ENCODE peak calls at places on chromosome 20, in six cellular contexts. One of them, this sample, is unnamed.

GRCh38 chr20:41443667-41444066 is 77.0 kb upstream of the EMILIN3 start:
- DNase-seq in omental fat pad: no peak
- DNase-seq in GM19239: no peak
- DNase-seq in RPMI7951: no peak
- DNase-seq in anterior cingulate cortex: no peak
- DNase-seq in stimulated activated CD4-positive, alpha-beta T cell treated with anti-CD3 and anti-CD28 coated beads, TNF-alpha, amount 100 ng/mL, for 48 hours: no peak
- DNase-seq in this sample: no peak

GRCh38 chr20:56322661-56323060 is 36.1 kb upstream of the FAM210B start:
- DNase-seq in omental fat pad: no peak
- DNase-seq in RPMI7951: peak
- DNase-seq in GM19239: no peak
- DNase-seq in anterior cingulate cortex: no peak
- DNase-seq in stimulated activated CD4-positive, alpha-beta T cell treated with anti-CD3 and anti-CD28 coated beads, TNF-alpha, amount 100 ng/mL, for 48 hours: no peak
- DNase-seq in this sample: no peak

GRCh38 chr20:37856932-37857660 is 45.8 kb upstream of the VSTM2L start:
- DNase-seq in RPMI7951: peak
- DNase-seq in anterior cingulate cortex: no peak
- DNase-seq in stimulated activated CD4-positive, alpha-beta T cell treated with anti-CD3 and anti-CD28 coated beads, TNF-alpha, amount 100 ng/mL, for 48 hours: no peak
- DNase-seq in GM19239: no peak
- DNase-seq in omental fat pad: no peak
- DNase-seq in this sample: no peak

GRCh38 chr20:48682529-48683385 is 145.0 kb downstream of the PREX1 start:
- DNase-seq in GM19239: no peak
- DNase-seq in stimulated activated CD4-positive, alpha-beta T cell treated with anti-CD3 and anti-CD28 coated beads, TNF-alpha, amount 100 ng/mL, for 48 hours: no peak
- DNase-seq in anterior cingulate cortex: peak
- DNase-seq in omental fat pad: no peak
- DNase-seq in RPMI7951: peak
- DNase-seq in this sample: peak

GRCh38 chr20:63696628-63697356 is at the start of gene TNFRSF6B:
- DNase-seq in RPMI7951: no peak
- DNase-seq in stimulated activated CD4-positive, alpha-beta T cell treated with anti-CD3 and anti-CD28 coated beads, TNF-alpha, amount 100 ng/mL, for 48 hours: no peak
- DNase-seq in GM19239: no peak
- DNase-seq in omental fat pad: no peak
- DNase-seq in anterior cingulate cortex: no peak
- DNase-seq in this sample: no peak

GRCh38 chr20:2652724-2653510 is 485 bp downstream of the NOP56 start:
- DNase-seq in GM19239: no peak
- DNase-seq in stimulated activated CD4-positive, alpha-beta T cell treated with anti-CD3 and anti-CD28 coated beads, TNF-alpha, amount 100 ng/mL, for 48 hours: no peak
- DNase-seq in RPMI7951: peak
- DNase-seq in anterior cingulate cortex: peak
- DNase-seq in omental fat pad: no peak
- DNase-seq in this sample: peak

GRCh38 chr20:38890497-38890818 is 35.8 kb upstream of the FAM83D start:
- DNase-seq in RPMI7951: peak
- DNase-seq in GM19239: no peak
- DNase-seq in anterior cingulate cortex: no peak
- DNase-seq in omental fat pad: no peak
- DNase-seq in stimulated activated CD4-positive, alpha-beta T cell treated with anti-CD3 and anti-CD28 coated beads, TNF-alpha, amount 100 ng/mL, for 48 hours: no peak
- DNase-seq in this sample: no peak

GRCh38 chr20:10033905-10034304 is 882 bp upstream of the ANKEF1 start:
- DNase-seq in RPMI7951: no peak
- DNase-seq in omental fat pad: no peak
- DNase-seq in anterior cingulate cortex: no peak
- DNase-seq in GM19239: no peak
- DNase-seq in stimulated activated CD4-positive, alpha-beta T cell treated with anti-CD3 and anti-CD28 coated beads, TNF-alpha, amount 100 ng/mL, for 48 hours: no peak
- DNase-seq in this sample: no peak

GRCh38 chr20:34639755-34640222 is 37.1 kb downstream of the PIGU start:
- DNase-seq in anterior cingulate cortex: no peak
- DNase-seq in omental fat pad: no peak
- DNase-seq in RPMI7951: no peak
- DNase-seq in GM19239: no peak
- DNase-seq in stimulated activated CD4-positive, alpha-beta T cell treated with anti-CD3 and anti-CD28 coated beads, TNF-alpha, amount 100 ng/mL, for 48 hours: no peak
- DNase-seq in this sample: peak